ENCODE peak calls at places on chromosomes 7 and 10, in nine cellular contexts. X, J, S, U, T, O, Z, Q and M are unnamed samples.

GRCh38 chr7:95691464-95691863 is 80.9 kb upstream of the DYNC1I1 start:
- DNase-seq in X (no peak), J (no peak), S (no peak), U (no peak), T (no peak), O (peak; percentile 98), Z (peak; percentile 70), Q (no peak), M (no peak)

GRCh38 chr10:101001225-101002035 is 1.8 kb downstream of the LZTS2 start:
- DNase-seq in X (peak; percentile 81), J (peak; percentile 82), S (peak; percentile 86), U (peak; percentile 97), T (peak; percentile 73), O (peak; percentile 63), Z (peak; percentile 54), Q (peak; percentile 93), M (peak; percentile 89)

GRCh38 chr10:11097686-11098085 is 80.0 kb downstream of the CELF2 start:
- DNase-seq in X (no peak), J (no peak), S (no peak), U (no peak), T (no peak), O (no peak), Z (no peak), Q (no peak), M (no peak)

GRCh38 chr10:48612241-48612943 is 7.5 kb upstream of the ARHGAP22 start:
- DNase-seq in X (no peak), J (no peak), S (no peak), U (no peak), T (no peak), O (no peak), Z (peak; percentile 26), Q (peak; percentile 74), M (peak; percentile 43)

GRCh38 chr10:63554666-63555065 is 33.5 kb downstream of the REEP3 start:
- DNase-seq in X (peak; percentile 41), J (no peak), S (no peak), U (no peak), T (no peak), O (peak; percentile 58), Z (peak; percentile 89), Q (peak; percentile 99), M (peak; percentile 77)

GRCh38 chr10:5896208-5896607 is 6.2 kb downstream of the FBH1 start:
- DNase-seq in X (no peak), J (no peak), S (no peak), U (no peak), T (no peak), O (no peak), Z (no peak), Q (no peak), M (no peak)

GRCh38 chr7:115328018-115328417 is 406.1 kb downstream of the MDFIC start:
- DNase-seq in X (no peak), J (no peak), S (no peak), U (no peak), T (no peak), O (peak; percentile 44), Z (no peak), Q (peak; percentile 34), M (no peak)

GRCh38 chr7:100875356-100875751 is 451 bp downstream of the SRRT start:
- DNase-seq in X (no peak), J (no peak), S (no peak), U (no peak), T (no peak), O (no peak), Z (peak; percentile 20), Q (no peak), M (no peak)

GRCh38 chr7:99618726-99619125 is 2.0 kb downstream of the ZSCAN25 start:
- DNase-seq in X (no peak), J (no peak), S (no peak), U (no peak), T (peak; percentile 73), O (peak; percentile 98), Z (peak; percentile 94), Q (peak; percentile 21), M (no peak)

GRCh38 chr7:5690931-5691461 is 90.5 kb downstream of the RNF216 start:
- DNase-seq in X (no peak), J (peak; percentile 73), S (peak; percentile 44), U (peak; percentile 82), T (no peak), O (peak; percentile 28), Z (no peak), Q (peak; percentile 40), M (no peak)

GRCh38 chr7:56091591-56091990 is 1.2 kb downstream of the PHKG1 start:
- DNase-seq in X (peak; percentile 24), J (no peak), S (peak; percentile 70), U (no peak), T (peak; percentile 7), O (no peak), Z (no peak), Q (peak; percentile 7), M (peak; percentile 87)
- H3K36me3 ChIP-seq in X (no peaks in the 10 kb centered on the region), J (no peaks in the 10 kb centered on the region), S (peaks cover 18% of the 10 kb centered on the region), U (peaks cover 3% of the 10 kb centered on the region), T (no peaks in the 10 kb centered on the region), O (peaks cover 4% of the 10 kb centered on the region), Z (no peaks in the 10 kb centered on the region), Q (peaks cover 2% of the 10 kb centered on the region), M (peaks cover 3% of the 10 kb centered on the region)

DNA sequence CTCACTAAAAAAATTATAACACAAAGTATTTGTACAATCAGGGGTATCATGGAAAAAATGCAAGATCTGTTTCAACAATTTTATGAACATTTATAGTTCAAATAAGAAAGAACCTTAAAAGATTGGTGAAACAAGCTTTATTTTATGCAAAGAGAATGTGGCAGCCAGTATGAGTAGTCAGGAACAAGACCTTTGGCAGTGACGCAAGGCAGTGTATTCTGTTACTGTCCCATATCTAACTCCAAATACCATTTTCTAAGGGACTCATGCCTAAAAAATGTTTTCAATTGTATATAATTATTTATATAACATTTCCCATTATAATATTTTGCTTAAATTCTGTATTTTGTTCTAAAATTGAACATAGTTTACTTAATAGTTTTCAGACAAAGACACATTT is 19.1 kb upstream of the FAM53B start:
- DNase-seq in X (no peak), J (no peak), S (no peak), U (no peak), T (no peak), O (no peak), Z (no peak), Q (peak; percentile 21), M (no peak)
- H3K36me3 ChIP-seq in X (peaks cover 17% of the 10 kb centered on the region), J (peaks cover 45% of the 10 kb centered on the region), S (peaks cover 19% of the 10 kb centered on the region), U (peaks cover 11% of the 10 kb centered on the region), T (peaks cover 1% of the 10 kb centered on the region), O (peaks cover 2% of the 10 kb centered on the region), Z (peaks cover 20% of the 10 kb centered on the region), Q (peaks cover 4% of the 10 kb centered on the region), M (peaks cover 74% of the 10 kb centered on the region)

GRCh38 chr7:77822269-77822668 is 23.7 kb downstream of the PHTF2 start:
- DNase-seq in X (no peak), J (no peak), S (no peak), U (no peak), T (no peak), O (no peak), Z (no peak), Q (no peak), M (no peak)
- H3K36me3 ChIP-seq in X (no peaks in the 10 kb centered on the region), J (no peaks in the 10 kb centered on the region), S (no peaks in the 10 kb centered on the region), U (no peaks in the 10 kb centered on the region), T (no peaks in the 10 kb centered on the region), O (no peaks in the 10 kb centered on the region), Z (peaks cover 13% of the 10 kb centered on the region), Q (peaks cover 2% of the 10 kb centered on the region), M (peaks cover 4% of the 10 kb centered on the region)

GRCh38 chr7:45065031-45065995 is 23.5 kb downstream of the NACAD start:
- DNase-seq in X (no peak), J (no peak), S (no peak), U (no peak), T (no peak), O (no peak), Z (no peak), Q (no peak), M (no peak)

GRCh38 chr7:45068236-45069023 is 20.3 kb downstream of the NACAD start:
- DNase-seq in X (peak; percentile 17), J (no peak), S (no peak), U (peak; percentile 31), T (no peak), O (no peak), Z (no peak), Q (no peak), M (no peak)

GRCh38 chr7:45066409-45066808 is 22.4 kb downstream of the NACAD start:
- DNase-seq in X (no peak), J (no peak), S (no peak), U (peak; percentile 34), T (no peak), O (no peak), Z (no peak), Q (no peak), M (no peak)

GRCh38 chr7:45069444-45070253 is 19.1 kb downstream of the NACAD start:
- DNase-seq in X (no peak), J (no peak), S (no peak), U (peak; percentile 39), T (no peak), O (no peak), Z (no peak), Q (no peak), M (no peak)

GRCh38 chr7:45067582-45067981 is 21.2 kb downstream of the NACAD start:
- DNase-seq in X (no peak), J (no peak), S (no peak), U (no peak), T (no peak), O (no peak), Z (no peak), Q (no peak), M (no peak)
- H3K36me3 ChIP-seq in X (peaks cover 30% of the 10 kb centered on the region), J (peaks cover 78% of the 10 kb centered on the region), S (peaks cover 39% of the 10 kb centered on the region), U (peaks cover 18% of the 10 kb centered on the region), T (peaks cover 3% of the 10 kb centered on the region), O (peaks cover 30% of the 10 kb centered on the region), Z (peaks cover 3% of the 10 kb centered on the region), Q (peaks cover 8% of the 10 kb centered on the region), M (peaks cover 21% of the 10 kb centered on the region)

DNA sequence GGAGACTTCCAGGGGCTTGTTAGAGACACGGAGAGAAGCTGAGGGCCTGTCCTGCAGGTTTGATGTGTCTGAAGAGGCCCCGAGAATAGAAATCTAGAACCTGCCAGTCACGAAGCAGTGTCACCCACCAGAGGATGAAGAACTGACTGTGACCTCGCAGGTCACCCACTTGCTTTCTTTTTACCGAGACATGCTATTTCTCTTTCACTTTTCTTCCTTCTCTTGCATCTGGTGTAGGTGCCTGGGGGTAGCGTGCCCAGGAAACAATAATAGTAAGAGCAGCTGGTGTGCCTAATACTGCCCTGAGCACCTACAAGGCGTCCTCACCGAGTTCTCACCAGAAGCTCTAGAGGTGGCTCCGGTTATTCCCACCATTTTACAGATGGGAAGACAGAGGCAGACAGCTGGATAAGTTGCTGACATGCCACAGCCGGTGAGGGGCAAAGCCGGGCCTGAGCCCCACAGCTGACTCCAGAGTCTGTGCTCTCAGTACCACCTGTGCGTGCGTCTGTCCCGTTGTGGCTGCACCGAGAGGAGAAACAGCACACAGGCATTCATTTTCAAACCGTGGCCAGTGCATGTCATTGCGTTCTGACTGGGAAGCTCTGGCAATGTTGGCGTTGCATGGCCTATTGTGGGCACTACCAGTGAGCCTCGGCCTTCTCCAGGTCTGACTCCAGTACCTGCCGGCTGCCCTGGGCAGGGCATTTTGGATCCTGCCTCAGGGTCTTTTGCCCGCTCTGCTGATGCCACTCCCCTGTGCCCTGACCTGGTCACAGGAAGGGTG is 7.8 kb downstream of the CHST3 start:
- DNase-seq in X (no peak), J (no peak), S (no peak), U (no peak), T (no peak), O (no peak), Z (no peak), Q (no peak), M (no peak)
- H3K36me3 ChIP-seq in X (no peaks in the 10 kb centered on the region), J (no peaks in the 10 kb centered on the region), S (no peaks in the 10 kb centered on the region), U (peaks cover 3% of the 10 kb centered on the region), T (no peaks in the 10 kb centered on the region), O (peaks cover 5% of the 10 kb centered on the region), Z (no peaks in the 10 kb centered on the region), Q (no peaks in the 10 kb centered on the region), M (peaks cover 54% of the 10 kb centered on the region)

GRCh38 chr10:98432330-98432729 is 14.4 kb downstream of the HPS1 start:
- DNase-seq in X (no peak), J (no peak), S (no peak), U (no peak), T (no peak), O (no peak), Z (no peak), Q (no peak), M (no peak)
- H3K36me3 ChIP-seq in X (peaks cover 54% of the 10 kb centered on the region), J (peaks cover 89% of the 10 kb centered on the region), S (peaks cover 44% of the 10 kb centered on the region), U (peaks cover 45% of the 10 kb centered on the region), T (peaks cover 9% of the 10 kb centered on the region), O (peaks cover 23% of the 10 kb centered on the region), Z (no peaks in the 10 kb centered on the region), Q (peaks cover 30% of the 10 kb centered on the region), M (peaks cover 28% of the 10 kb centered on the region)